ENCODE peak calls at places on chromosomes 1 and 21, in eight cellular contexts. T is A549, P is mesenchymal stem cell, N is Peyer's patch, S is keratinocyte, B is PC-3, Y is pancreas, W is BE2C. A is an unnamed sample.

GRCh38 chr1:35350872-35351271 is 82.4 kb downstream of the ZMYM4 start:
- DNase-seq in B (no peak), N (no peak), Y (no peak), W (no peak), S (no peak), T (no peak), P (no peak), A (no peak)

GRCh38 chr1:195663549-195664280 is 944.5 kb downstream of the KCNT2 start:
- DNase-seq in W (no peak), P (peak; percentile 74), S (peak; percentile 15), N (no peak), T (peak; percentile 5), B (peak; percentile 65), Y (no peak), A (peak; percentile 88)

GRCh38 chr1:185402930-185403329 is 85.9 kb upstream of the IVNS1ABP start:
- DNase-seq in B (no peak), Y (no peak), W (no peak), N (no peak), S (no peak), P (no peak), T (no peak), A (no peak)

GRCh38 chr1:37064059-37064458 is 29.7 kb upstream of the GRIK3 start:
- DNase-seq in P (no peak), W (no peak), Y (no peak), N (no peak), T (no peak), S (no peak), B (no peak), A (no peak)

GRCh38 chr1:202998836-202999750 is 8.1 kb upstream of the TMEM183A start:
- DNase-seq in T (peak; percentile 25), P (peak; percentile 57), W (peak; percentile 64), S (no peak), B (peak; percentile 88), Y (peak; percentile 25), N (no peak), A (peak; percentile 63)

GRCh38 chr1:151326619-151327222 is 495 bp downstream of the PI4KB start:
- DNase-seq in P (peak; percentile 84), N (no peak), Y (peak; percentile 39), W (peak; percentile 20), B (peak; percentile 33), T (peak; percentile 52), S (no peak), A (peak; percentile 56)

GRCh38 chr1:205961970-205962820 is 18.9 kb upstream of the SLC26A9 start:
- DNase-seq in S (no peak), Y (no peak), B (peak; percentile 17), T (no peak), W (no peak), P (no peak), N (no peak), A (peak; percentile 12)

GRCh38 chr1:219296430-219296850 is 122.8 kb downstream of the LYPLAL1 start:
- DNase-seq in S (no peak), N (no peak), B (peak; percentile 55), T (no peak), Y (no peak), W (no peak), P (no peak), A (peak; percentile 45)

GRCh38 chr1:189220750-189221149 is 1256.9 kb downstream of the BRINP3 start:
- DNase-seq in Y (no peak), P (no peak), N (no peak), S (no peak), W (no peak), T (peak; percentile 2), B (peak; percentile 31), A (peak; percentile 9)

GRCh38 chr1:206800411-206800810 is 28.1 kb upstream of the IL10 start:
- DNase-seq in S (no peak), W (no peak), Y (no peak), B (no peak), P (no peak), T (no peak), N (no peak), A (no peak)

GRCh38 chr1:100152271-100152670 is 19.3 kb downstream of the TRMT13 start:
- DNase-seq in N (no peak), B (no peak), P (no peak), W (no peak), Y (no peak), S (no peak), T (no peak), A (no peak)

GRCh38 chr1:92882817-92883216 is 51.0 kb downstream of the RPL5 start:
- DNase-seq in P (no peak), W (no peak), B (peak; percentile 19), Y (no peak), N (no peak), S (no peak), T (no peak), A (no peak)

GRCh38 chr1:67801903-67802302 is 31.4 kb downstream of the GNG12 start:
- DNase-seq in B (no peak), S (no peak), P (no peak), W (no peak), Y (no peak), T (no peak), N (no peak), A (no peak)

GRCh38 chr1:32716312-32717126 is 13.9 kb upstream of the SYNC start:
- DNase-seq in Y (peak; percentile 100), N (peak; percentile 98), W (peak; percentile 46), T (peak; percentile 65), S (peak; percentile 78), B (peak; percentile 98), P (no peak), A (no peak)

DNA sequence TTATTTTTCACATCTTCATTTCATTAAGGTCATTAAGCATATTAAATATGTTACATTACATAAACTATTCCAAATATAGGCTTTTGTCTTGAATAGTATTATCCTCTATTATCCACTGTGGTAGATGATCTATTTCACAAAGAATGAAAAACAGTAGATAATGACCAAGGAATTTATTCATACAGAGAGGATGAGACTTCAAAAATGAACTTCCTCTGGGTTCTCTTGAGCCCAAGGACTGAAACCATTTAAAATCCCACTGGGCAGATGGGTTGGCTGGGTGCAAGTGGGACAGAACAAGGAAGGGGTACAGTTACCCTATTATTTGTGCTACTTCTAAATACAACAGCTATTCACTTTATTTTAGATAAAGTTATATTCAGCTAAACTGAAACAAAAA is 33.0 kb downstream of the PTPN14 start:
- DNase-seq in P (no peak), T (no peak), S (no peak), Y (no peak), W (no peak), N (no peak), B (no peak), A (peak; percentile 69)
- H3K4me1 ChIP-seq in P (peaks cover 21% of the 10 kb centered on the region), T (peaks cover 50% of the 10 kb centered on the region), S (peaks cover 36% of the 10 kb centered on the region), Y (peaks cover 19% of the 10 kb centered on the region), W (no peaks in the 10 kb centered on the region), N (no peaks in the 10 kb centered on the region), B (peaks cover 55% of the 10 kb centered on the region), A (peaks cover 11% of the 10 kb centered on the region)

GRCh38 chr21:32523463-32523862 is 61.9 kb downstream of the TCP10L start:
- DNase-seq in S (no peak), T (no peak), B (no peak), P (no peak), N (no peak), Y (no peak), W (no peak), A (no peak)

GRCh38 chr21:32521736-32522360 is 63.5 kb downstream of the TCP10L start:
- DNase-seq in P (no peak), Y (no peak), S (no peak), W (no peak), B (no peak), N (no peak), T (no peak), A (no peak)

GRCh38 chr21:32524010-32524719 is 61.2 kb downstream of the TCP10L start:
- DNase-seq in Y (no peak), S (no peak), N (no peak), W (no peak), P (peak; percentile 24), B (no peak), T (no peak), A (peak; percentile 81)

GRCh38 chr21:32519945-32520884 is 65.1 kb downstream of the TCP10L start:
- DNase-seq in Y (no peak), T (no peak), S (no peak), W (no peak), P (no peak), B (no peak), N (no peak), A (no peak)

GRCh38 chr21:32520885-32521735 is 64.2 kb downstream of the TCP10L start:
- DNase-seq in T (no peak), N (peak; percentile 57), P (peak; percentile 70), S (peak; percentile 19), B (peak; percentile 55), Y (peak; percentile 55), W (peak; percentile 69), A (peak; percentile 97)
- H3K4me1 ChIP-seq in T (peaks cover 20% of the 10 kb centered on the region), N (no peaks in the 10 kb centered on the region), P (peaks cover 5% of the 10 kb centered on the region), S (peaks cover 31% of the 10 kb centered on the region), B (peaks cover 20% of the 10 kb centered on the region), Y (peaks cover 7% of the 10 kb centered on the region), W (no peaks in the 10 kb centered on the region), A (peaks cover 11% of the 10 kb centered on the region)

GRCh38 chr1:21318057-21318713 is 27.9 kb upstream of the ECE1 start:
- DNase-seq in W (no peak), Y (no peak), P (no peak), S (no peak), T (no peak), B (no peak), N (no peak), A (no peak)
- H3K4me1 ChIP-seq in W (peaks cover 68% of the 10 kb centered on the region), Y (peaks cover 67% of the 10 kb centered on the region), P (peaks cover 47% of the 10 kb centered on the region), S (peaks cover 4% of the 10 kb centered on the region), T (peaks cover 58% of the 10 kb centered on the region), B (peaks cover 9% of the 10 kb centered on the region), N (peaks cover 6% of the 10 kb centered on the region), A (peaks cover 69% of the 10 kb centered on the region)

GRCh38 chr1:157144509-157144908 is 6.3 kb upstream of the ETV3 start:
- DNase-seq in Y (no peak), N (no peak), W (no peak), B (no peak), T (no peak), P (no peak), S (no peak), A (no peak)
- H3K4me1 ChIP-seq in Y (no peaks in the 10 kb centered on the region), N (no peaks in the 10 kb centered on the region), W (peaks cover 12% of the 10 kb centered on the region), B (peaks cover 13% of the 10 kb centered on the region), T (peaks cover 9% of the 10 kb centered on the region), P (no peaks in the 10 kb centered on the region), S (peaks cover 37% of the 10 kb centered on the region), A (no peaks in the 10 kb centered on the region)

GRCh38 chr1:72697410-72697809 is 415.1 kb upstream of the NEGR1 start:
- DNase-seq in S (no peak), Y (no peak), N (no peak), T (no peak), P (no peak), W (no peak), B (no peak), A (no peak)
- H3K4me1 ChIP-seq in S (no peaks in the 10 kb centered on the region), Y (no peaks in the 10 kb centered on the region), N (no peaks in the 10 kb centered on the region), T (no peaks in the 10 kb centered on the region), P (no peaks in the 10 kb centered on the region), W (no peaks in the 10 kb centered on the region), B (no peaks in the 10 kb centered on the region), A (no peaks in the 10 kb centered on the region)